ENCODE peak calls at places on chromosomes 3 and 15, in five cellular contexts. S, N, G, W and U are unnamed samples.

GRCh38 chr3:4462641-4463040 is 4.4 kb downstream of the SUMF1 start:
- DNase-seq in S (no peak), N (no peak), G (no peak), W (no peak), U (no peak)

GRCh38 chr3:55167586-55168317 is 239.9 kb upstream of the LRTM1 start:
- DNase-seq in S (no peak), N (no peak), G (no peak), W (no peak), U (no peak)

GRCh38 chr15:90553248-90553745 is 23.6 kb downstream of the CRTC3 start:
- DNase-seq in S (no peak), N (no peak), G (no peak), W (no peak), U (no peak)

GRCh38 chr15:35757323-35757722 is 211.4 kb upstream of the DPH6 start:
- DNase-seq in S (no peak), N (no peak), G (no peak), W (no peak), U (no peak)

GRCh38 chr3:11510001-11510760 is 133.5 kb downstream of the VGLL4 start:
- DNase-seq in S (peak; percentile 43), N (no peak), G (no peak), W (no peak), U (no peak)

GRCh38 chr3:27458929-27459328 is 25.3 kb downstream of the SLC4A7 start:
- DNase-seq in S (no peak), N (no peak), G (no peak), W (no peak), U (no peak)

GRCh38 chr15:42070276-42070965 is 23.9 kb downstream of the PLA2G4D start:
- DNase-seq in S (no peak), N (no peak), G (no peak), W (no peak), U (no peak)

GRCh38 chr3:160280836-160281235 is 55.6 kb downstream of the C3orf80 start:
- DNase-seq in S (no peak), N (no peak), G (no peak), W (no peak), U (no peak)

GRCh38 chr15:71532994-71533393 is 277.4 kb upstream of the NR2E3 start:
- DNase-seq in S (no peak), N (peak; percentile 32), G (no peak), W (peak; percentile 5), U (peak; percentile 10)

GRCh38 chr3:70824078-70824477 is 511.6 kb upstream of the MDFIC2 start:
- DNase-seq in S (no peak), N (no peak), G (no peak), W (no peak), U (no peak)

GRCh38 chr3:97793415-97794019 is 28.3 kb upstream of the CRYBG3 start:
- DNase-seq in S (no peak), N (no peak), G (peak; percentile 4), W (peak; percentile 60), U (peak; percentile 26)

GRCh38 chr15:72685925-72686794 is at the start of the genes BBS4 and HIGD2B:
- DNase-seq in S (peak; percentile 93), N (peak; percentile 89), G (peak; percentile 70), W (peak; percentile 87), U (peak; percentile 90)

GRCh38 chr3:134965849-134966248 is 170.8 kb downstream of the EPHB1 start:
- DNase-seq in S (no peak), N (no peak), G (no peak), W (no peak), U (no peak)

GRCh38 chr15:78617131-78617915 is 3.5 kb downstream of the CHRNA3 start:
- DNase-seq in S (peak; percentile 39), N (no peak), G (no peak), W (no peak), U (no peak)
- TF ChIP-seq ATF3 in S (no peak), N (no peak), G (no peak), W (no peak), U (no peak)

DNA sequence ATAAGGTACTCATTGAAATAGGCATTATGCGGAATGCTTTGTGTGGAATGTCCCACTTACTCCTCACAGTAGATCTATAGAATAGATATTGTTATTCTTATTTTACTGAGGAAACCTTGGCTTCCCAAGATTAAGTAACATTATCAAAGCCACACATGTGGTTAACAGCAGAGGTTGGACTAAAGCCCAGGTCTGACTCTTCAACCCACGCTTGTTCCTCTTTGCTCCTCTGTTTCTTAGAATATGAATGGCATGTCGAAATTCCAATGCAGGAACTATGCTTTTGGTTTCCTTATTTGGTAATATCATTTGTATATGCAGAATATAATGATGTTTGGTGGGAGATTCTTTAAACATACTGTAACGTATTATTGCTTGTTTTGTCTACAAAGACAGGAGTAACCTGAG is 818.8 kb upstream of the LMCD1 start:
- DNase-seq in S (no peak), N (no peak), G (no peak), W (no peak), U (peak; percentile 18)
- TF ChIP-seq ATF3 in S (no peak), N (no peak), G (no peak), W (no peak), U (no peak)

DNA sequence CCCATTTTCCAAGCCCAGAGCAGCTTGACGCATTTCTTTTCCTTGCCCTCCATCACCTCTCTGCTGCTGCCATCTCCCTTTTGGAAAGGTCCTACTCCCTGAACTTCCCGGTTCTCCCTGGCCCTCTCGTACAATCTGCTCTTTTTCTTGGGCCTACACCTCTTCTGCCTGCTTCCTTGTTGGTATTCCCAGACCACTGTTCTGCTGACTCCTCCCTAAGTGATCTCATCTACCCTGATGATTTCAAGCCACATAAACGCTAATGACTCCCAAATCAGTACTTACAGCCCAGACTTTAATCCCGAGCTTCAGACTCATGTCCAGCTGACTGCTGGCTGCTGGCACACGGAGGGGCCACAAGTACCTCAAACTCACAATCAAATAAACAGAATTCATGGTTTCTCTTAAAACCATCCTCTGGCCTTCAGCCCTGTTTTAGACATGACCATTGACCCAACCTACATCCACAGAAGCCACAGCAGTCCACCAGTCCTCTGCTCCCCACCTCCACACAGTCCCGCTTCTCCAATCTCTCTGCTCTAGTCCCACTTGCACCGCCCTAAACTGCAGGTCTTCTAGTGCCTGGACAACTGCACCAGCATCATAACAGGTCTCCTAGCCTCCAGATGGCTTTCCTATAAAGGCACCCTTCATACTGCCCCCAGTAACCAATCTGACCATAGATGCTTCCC is 57.6 kb downstream of the AAGAB start:
- DNase-seq in S (no peak), N (no peak), G (no peak), W (no peak), U (no peak)
- TF ChIP-seq ATF3 in S (no peak), N (no peak), G (no peak), W (no peak), U (no peak)

GRCh38 chr15:45157974-45158373 is 28.2 kb downstream of the DUOX1 start:
- DNase-seq in S (no peak), N (no peak), G (no peak), W (no peak), U (no peak)
- TF ChIP-seq ATF3 in S (no peak), N (no peak), G (no peak), W (no peak), U (no peak)

GRCh38 chr3:24496529-24497482 is 2.2 kb upstream of the THRB start:
- DNase-seq in S (peak; percentile 73), N (peak; percentile 79), G (no peak), W (peak; percentile 82), U (peak; percentile 68)
- TF ChIP-seq ATF3 in S (peak; percentile 4), N (no peak), G (no peak), W (no peak), U (no peak)